ENCODE peak calls at places on chromosomes 2 and 18, in ten cellular contexts. L is H9, N is T follicular helper cell, G is H54, R is GM12865, P is AG04450, K is skeletal muscle cell, U is left ventricle myocardium superior, H is transverse colon, V is NCI-H1092 treated with DMSO at 0.1 percent for 48 hours. Q is an unnamed sample.

GRCh38 chr2:131143803-131144202 is 38.7 kb downstream of the PLEKHB2 start:
- DNase-seq in L (no peak), N (no peak), G (no peak), R (no peak), P (no peak), K (peak; percentile 15), U (no peak), H (no peak), V (no peak), Q (no peak)

GRCh38 chr2:22360735-22361374 is 1024.1 kb upstream of the KLHL29 start:
- DNase-seq in L (no peak), N (no peak), G (no peak), R (no peak), P (no peak), K (no peak), U (no peak), H (no peak), V (no peak), Q (no peak)

GRCh38 chr2:124286089-124286783 is 261.1 kb downstream of the CNTNAP5 start:
- DNase-seq in L (peak; percentile 39), N (no peak), G (no peak), R (no peak), P (no peak), K (peak; percentile 56), U (no peak), H (no peak), V (no peak), Q (no peak)

GRCh38 chr18:57959278-57959677 is 84.7 kb upstream of the NEDD4L start:
- DNase-seq in L (peak; percentile 46), N (no peak), G (peak; percentile 42), R (peak; percentile 59), P (peak; percentile 1), K (no peak), U (no peak), H (peak; percentile 53), V (peak; percentile 38), Q (peak; percentile 82)

GRCh38 chr2:207311316-207312005 is 145.7 kb upstream of the KLF7 start:
- DNase-seq in L (no peak), N (no peak), G (peak; percentile 52), R (peak; percentile 52), P (peak; percentile 93), K (peak; percentile 100), U (no peak), H (peak; percentile 23), V (no peak), Q (peak; percentile 75)

GRCh38 chr2:46364797-46365457 is 67.7 kb downstream of the EPAS1 start:
- DNase-seq in L (no peak), N (no peak), G (peak; percentile 30), R (peak; percentile 62), P (peak; percentile 20), K (no peak), U (no peak), H (peak; percentile 37), V (peak; percentile 37), Q (no peak)

GRCh38 chr18:53361044-53361443 is 863.4 kb downstream of the MBD2 start:
- DNase-seq in L (no peak), N (no peak), G (no peak), R (no peak), P (no peak), K (no peak), U (no peak), H (no peak), V (no peak), Q (no peak)

GRCh38 chr2:5285891-5286290 is 406.3 kb upstream of the SOX11 start:
- DNase-seq in L (no peak), N (no peak), G (no peak), R (no peak), P (no peak), K (no peak), U (no peak), H (no peak), V (peak; percentile 1), Q (no peak)

GRCh38 chr2:238326801-238327365 is 6.6 kb downstream of the TRAF3IP1 start:
- DNase-seq in L (no peak), N (no peak), G (no peak), R (no peak), P (no peak), K (no peak), U (no peak), H (no peak), V (no peak), Q (peak; percentile 31)

GRCh38 chr2:227617316-227618250 is at the start of gene SCYGR4:
- DNase-seq in L (no peak), N (no peak), G (no peak), R (no peak), P (no peak), K (no peak), U (no peak), H (no peak), V (no peak), Q (no peak)

GRCh38 chr2:31075393-31075792 is 62.8 kb downstream of the GALNT14 start:
- DNase-seq in L (no peak), N (no peak), G (no peak), R (no peak), P (no peak), K (no peak), U (no peak), H (no peak), V (no peak), Q (no peak)